ENCODE peak calls at places on chromosomes 1 and 21, in four cellular contexts. One of them, this sample, is unnamed.

GRCh38 chr1:59605761-59606160 is 209.0 kb upstream of the HOOK1 start:
- DNase-seq in H9: no peak
- DNase-seq in H1: no peak
- DNase-seq in IMR-90: peak
- DNase-seq in this sample: no peak

GRCh38 chr1:62962794-62963776 is 179.2 kb downstream of the ATG4C start:
- DNase-seq in H9: peak
- DNase-seq in H1: peak
- DNase-seq in IMR-90: peak
- DNase-seq in this sample: peak

GRCh38 chr1:84598846-84599741 is 24.9 kb upstream of the CTBS start:
- DNase-seq in H9: no peak
- DNase-seq in H1: no peak
- DNase-seq in IMR-90: peak
- DNase-seq in this sample: no peak

GRCh38 chr1:160108888-160109662 is 6.5 kb upstream of the ATP1A2 start:
- DNase-seq in H9: no peak
- DNase-seq in H1: peak
- DNase-seq in IMR-90: peak
- DNase-seq in this sample: peak

GRCh38 chr1:8047686-8048522 is 21.8 kb upstream of the ERRFI1 start:
- DNase-seq in H9: no peak
- DNase-seq in H1: no peak
- DNase-seq in IMR-90: peak
- DNase-seq in this sample: no peak

GRCh38 chr1:112964347-112964746 is 8.4 kb upstream of the SLC16A1 start:
- DNase-seq in H9: no peak
- DNase-seq in H1: no peak
- DNase-seq in IMR-90: no peak
- DNase-seq in this sample: no peak

GRCh38 chr21:36005018-36005417 is 55.3 kb downstream of the SETD4 start:
- DNase-seq in H9: no peak
- DNase-seq in H1: no peak
- DNase-seq in IMR-90: peak
- DNase-seq in this sample: no peak

GRCh38 chr1:172656576-172656975 is 2.3 kb upstream of the FASLG start:
- DNase-seq in H9: no peak
- DNase-seq in H1: no peak
- DNase-seq in IMR-90: no peak
- DNase-seq in this sample: no peak

GRCh38 chr1:7256526-7256925 is 471.3 kb downstream of the CAMTA1 start:
- DNase-seq in H9: no peak
- DNase-seq in H1: no peak
- DNase-seq in IMR-90: no peak
- DNase-seq in this sample: no peak

GRCh38 chr1:64864018-64864945 is 102.1 kb downstream of the JAK1 start:
- DNase-seq in H9: no peak
- DNase-seq in H1: no peak
- DNase-seq in IMR-90: no peak
- DNase-seq in this sample: peak

GRCh38 chr1:226778657-226779058 is 39.6 kb upstream of the ITPKB start:
- DNase-seq in H9: no peak
- DNase-seq in H1: no peak
- DNase-seq in IMR-90: peak
- DNase-seq in this sample: no peak
- H3K27ac ChIP-seq in H9: no peak
- H3K27ac ChIP-seq in H1: no peak
- H3K27ac ChIP-seq in IMR-90: no peak
- H3K27ac ChIP-seq in this sample: no peak

DNA sequence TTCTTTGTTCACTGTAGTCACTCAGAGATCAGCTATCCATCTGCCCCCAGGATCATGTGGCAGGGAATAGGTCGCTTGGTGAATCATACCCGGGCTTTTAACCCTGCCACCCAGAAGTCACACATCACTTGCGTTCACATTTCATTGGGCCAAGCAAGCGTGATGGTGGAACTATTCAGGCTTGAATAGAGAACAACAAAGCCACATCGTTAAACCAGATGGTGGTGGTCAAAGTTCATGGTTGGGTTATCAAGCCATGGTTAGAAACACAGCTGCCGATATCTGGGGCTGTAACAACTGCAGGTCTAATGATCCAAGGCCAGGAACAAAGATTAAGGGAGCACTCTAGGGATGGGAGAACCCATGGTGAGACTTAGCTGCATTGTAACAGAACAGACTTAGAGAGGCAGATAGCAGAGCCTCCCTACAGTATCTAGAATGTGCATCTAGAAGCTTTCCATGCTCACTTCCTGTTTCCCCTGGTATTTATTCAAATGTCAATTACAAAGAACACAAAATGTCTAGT is 40.0 kb upstream of the PTPRC start:
- DNase-seq in H9: no peak
- DNase-seq in H1: no peak
- DNase-seq in IMR-90: no peak
- DNase-seq in this sample: no peak
- H3K56ac ChIP-seq in H9: no peak
- H3K56ac ChIP-seq in H1: no peak
- H3K56ac ChIP-seq in IMR-90: no peak
- H3K56ac ChIP-seq in this sample: no peak

GRCh38 chr1:21089711-21090110 is 87.0 kb downstream of the EIF4G3 start:
- DNase-seq in H9: no peak
- DNase-seq in H1: no peak
- DNase-seq in IMR-90: no peak
- DNase-seq in this sample: no peak
- H3K27ac ChIP-seq in H9: no peak
- H3K27ac ChIP-seq in H1: no peak
- H3K27ac ChIP-seq in IMR-90: no peak
- H3K27ac ChIP-seq in this sample: no peak

DNA sequence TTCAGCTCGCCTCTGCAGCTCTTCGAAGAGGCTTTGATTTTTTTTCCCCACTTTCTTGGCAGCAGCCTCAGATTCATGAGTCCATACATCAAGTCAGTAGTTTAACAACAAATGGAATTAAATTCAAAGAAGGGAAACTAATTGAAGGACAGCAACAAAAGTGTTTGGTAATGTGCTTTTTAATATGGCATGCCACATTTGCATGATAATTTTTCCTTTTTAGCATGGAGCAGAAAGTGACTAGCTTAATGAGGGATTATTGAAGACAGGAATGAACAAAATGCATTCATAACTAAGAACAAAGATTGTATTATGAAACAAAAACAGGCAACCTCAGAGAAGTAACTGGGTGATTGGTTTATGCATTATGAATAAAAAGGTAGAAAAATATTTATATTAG is 239.0 kb downstream of the USH2A start:
- DNase-seq in H9: no peak
- DNase-seq in H1: no peak
- DNase-seq in IMR-90: peak
- DNase-seq in this sample: no peak
- H3K56ac ChIP-seq in H9: no peak
- H3K56ac ChIP-seq in H1: no peak
- H3K56ac ChIP-seq in IMR-90: no peak
- H3K56ac ChIP-seq in this sample: no peak

GRCh38 chr1:207071426-207071825 is 17.2 kb upstream of the C4BPB start:
- DNase-seq in H9: no peak
- DNase-seq in H1: no peak
- DNase-seq in IMR-90: no peak
- DNase-seq in this sample: no peak

GRCh38 chr1:207069858-207070506 is 16.9 kb downstream of the PFKFB2 start:
- DNase-seq in H9: no peak
- DNase-seq in H1: no peak
- DNase-seq in IMR-90: no peak
- DNase-seq in this sample: no peak

GRCh38 chr1:207069059-207069458 is 16.0 kb downstream of the PFKFB2 start:
- DNase-seq in H9: no peak
- DNase-seq in H1: no peak
- DNase-seq in IMR-90: no peak
- DNase-seq in this sample: no peak

GRCh38 chr1:207072241-207072640 is 16.4 kb upstream of the C4BPB start:
- DNase-seq in H9: no peak
- DNase-seq in H1: no peak
- DNase-seq in IMR-90: no peak
- DNase-seq in this sample: no peak

DNA sequence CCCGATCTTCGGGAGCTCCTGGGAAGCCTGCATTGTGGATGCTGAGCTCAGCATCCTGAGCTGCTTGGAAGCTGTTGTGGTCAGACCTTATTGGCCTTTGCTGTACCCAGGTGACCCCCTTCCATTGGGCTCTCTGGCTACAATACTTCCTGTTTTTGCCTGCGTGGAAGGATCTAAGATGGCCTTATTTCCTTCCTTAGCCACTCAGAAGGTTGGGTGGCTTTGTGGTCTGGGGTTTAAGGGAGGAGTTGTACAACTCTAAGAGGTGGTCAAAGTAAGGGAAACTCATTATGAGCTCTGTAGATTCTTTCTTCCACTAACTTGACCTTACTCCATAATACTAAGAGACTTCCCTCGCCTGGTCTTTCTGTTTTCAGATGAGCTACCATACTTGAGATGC is 17.7 kb downstream of the PFKFB2 start:
- DNase-seq in H9: no peak
- DNase-seq in H1: no peak
- DNase-seq in IMR-90: no peak
- DNase-seq in this sample: no peak
- H3K27ac ChIP-seq in H9: no peak
- H3K27ac ChIP-seq in H1: no peak
- H3K27ac ChIP-seq in IMR-90: no peak
- H3K27ac ChIP-seq in this sample: no peak

DNA sequence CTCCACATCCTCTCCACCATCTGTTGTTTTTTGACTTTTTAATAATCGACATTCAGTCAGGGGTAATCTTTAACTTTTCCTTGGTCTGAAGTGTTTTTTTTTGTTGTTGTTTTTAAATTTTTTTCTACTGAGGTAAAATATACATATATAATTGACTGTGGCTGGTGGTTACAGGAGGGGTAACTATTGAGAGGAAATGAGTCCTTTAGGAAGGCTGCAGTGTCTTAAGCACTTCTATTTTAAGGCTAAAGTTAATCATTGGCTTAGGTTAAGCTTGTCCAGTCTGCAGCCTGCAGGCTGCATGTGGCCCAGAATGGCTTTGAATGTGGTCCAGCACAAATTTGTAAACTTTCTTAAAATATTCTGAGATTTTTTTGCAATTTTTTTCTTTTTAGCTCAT is 172.5 kb downstream of the CTH start:
- DNase-seq in H9: no peak
- DNase-seq in H1: no peak
- DNase-seq in IMR-90: no peak
- DNase-seq in this sample: no peak
- H3K56ac ChIP-seq in H9: no peak
- H3K56ac ChIP-seq in H1: no peak
- H3K56ac ChIP-seq in IMR-90: no peak
- H3K56ac ChIP-seq in this sample: no peak

GRCh38 chr1:235021321-235021720 is 107.3 kb downstream of the TOMM20 start:
- DNase-seq in H9: no peak
- DNase-seq in H1: no peak
- DNase-seq in IMR-90: no peak
- DNase-seq in this sample: no peak
- H3K27ac ChIP-seq in H9: no peak
- H3K27ac ChIP-seq in H1: no peak
- H3K27ac ChIP-seq in IMR-90: no peak
- H3K27ac ChIP-seq in this sample: no peak

GRCh38 chr1:31072304-31072746 is 6.8 kb upstream of the PUM1 start:
- DNase-seq in H9: peak
- DNase-seq in H1: no peak
- DNase-seq in IMR-90: no peak
- DNase-seq in this sample: peak
- H3K56ac ChIP-seq in H9: no peak
- H3K56ac ChIP-seq in H1: no peak
- H3K56ac ChIP-seq in IMR-90: no peak
- H3K56ac ChIP-seq in this sample: no peak

GRCh38 chr21:25836396-25836795 is 101.6 kb downstream of the GABPA start:
- DNase-seq in H9: no peak
- DNase-seq in H1: no peak
- DNase-seq in IMR-90: no peak
- DNase-seq in this sample: no peak
- H3K27ac ChIP-seq in H9: no peak
- H3K27ac ChIP-seq in H1: no peak
- H3K27ac ChIP-seq in IMR-90: no peak
- H3K27ac ChIP-seq in this sample: no peak

GRCh38 chr1:26413031-26413430 is 2.4 kb downstream of the LIN28A start:
- DNase-seq in H9: no peak
- DNase-seq in H1: no peak
- DNase-seq in IMR-90: no peak
- DNase-seq in this sample: peak
- H3K56ac ChIP-seq in H9: no peak
- H3K56ac ChIP-seq in H1: no peak
- H3K56ac ChIP-seq in IMR-90: no peak
- H3K56ac ChIP-seq in this sample: peak